ENCODE peak calls at places on chromosome 10, in four cellular contexts. C is astrocyte, Q is GM23248, W is IMR-90. X is an unnamed sample.
A peak's percentile ranks its signal among the peaks of the same experiment; 100 is the strongest.

GRCh38 chr10:131825960-131826650 is 74.7 kb upstream of the PPP2R2D start:
- DNase-seq in C (no peak), W (no peak), Q (no peak), X (peak; percentile 39)

GRCh38 chr10:4460267-4460666 is 365.7 kb upstream of the AKR1E2 start:
- DNase-seq in W (no peak), Q (no peak), C (no peak), X (no peak)

GRCh38 chr10:126583507-126584200 is 86.8 kb downstream of the C10orf90 start:
- DNase-seq in C (no peak), W (no peak), Q (no peak), X (no peak)

GRCh38 chr10:58512470-58513188 is at the start of gene BICC1:
- DNase-seq in C (peak; percentile 51), Q (peak; percentile 84), W (peak; percentile 38), X (peak; percentile 77)

GRCh38 chr10:74888947-74889661 is 62.7 kb downstream of the KAT6B start:
- DNase-seq in Q (peak; percentile 31), C (no peak), W (no peak), X (peak; percentile 62)

GRCh38 chr10:5840314-5841307 is 27.4 kb upstream of the GDI2 start:
- DNase-seq in W (no peak), Q (no peak), C (peak; percentile 14), X (peak; percentile 88)

GRCh38 chr10:103273026-103273425 is 3.9 kb upstream of the INA start:
- DNase-seq in Q (peak; percentile 99), C (peak; percentile 97), W (peak; percentile 97), X (peak; percentile 56)

GRCh38 chr10:37488792-37489657 is 363.6 kb downstream of the ANKRD30A start:
- DNase-seq in Q (peak; percentile 63), W (no peak), C (no peak), X (no peak)

GRCh38 chr10:27998954-27999275 is at the start of gene ODAD2:
- DNase-seq in C (peak; percentile 12), W (no peak), Q (no peak), X (no peak)

GRCh38 chr10:133275683-133276092 is 980 bp downstream of the ADAM8 start:
- DNase-seq in Q (peak; percentile 21), C (no peak), W (no peak), X (no peak)

GRCh38 chr10:5963071-5963470 is 14.3 kb downstream of the IL15RA start:
- DNase-seq in Q (no peak), C (no peak), W (no peak), X (peak; percentile 47)

GRCh38 chr10:98349508-98349922 is 65.5 kb downstream of the PYROXD2 start:
- DNase-seq in Q (peak; percentile 100), W (peak; percentile 99), C (peak; percentile 98), X (no peak)

GRCh38 chr10:61280303-61280702 is 172.9 kb downstream of the TMEM26 start:
- DNase-seq in Q (peak; percentile 55), C (peak; percentile 83), W (peak; percentile 53), X (no peak)

GRCh38 chr10:71390435-71390820 is 6.3 kb upstream of the CDH23 start:
- DNase-seq in C (no peak), W (no peak), Q (no peak), X (peak; percentile 47)

GRCh38 chr10:6757119-6757518 is 177.0 kb upstream of the PRKCQ start:
- DNase-seq in C (no peak), W (no peak), Q (no peak), X (no peak)

GRCh38 chr10:70474780-70475179 is 3.8 kb upstream of the PALD1 start:
- DNase-seq in Q (no peak), C (no peak), W (no peak), X (no peak)

GRCh38 chr10:21687197-21687993 is 153.4 kb downstream of the MLLT10 start:
- DNase-seq in Q (peak; percentile 64), C (peak; percentile 14), W (peak; percentile 52), X (no peak)

GRCh38 chr10:122473116-122473515 is 11.8 kb downstream of the HTRA1 start:
- DNase-seq in C (no peak), Q (no peak), W (no peak), X (no peak)

GRCh38 chr10:11043039-11043438 is 25.4 kb downstream of the CELF2 start:
- DNase-seq in Q (no peak), W (no peak), C (no peak), X (no peak)

GRCh38 chr10:130396044-130396443 is 259.9 kb downstream of the GLRX3 start:
- DNase-seq in C (no peak), Q (no peak), W (no peak), X (peak; percentile 24)

GRCh38 chr10:14626126-14626525 is 148.6 kb downstream of the FAM107B start:
- DNase-seq in Q (no peak), W (no peak), C (no peak), X (no peak)

DNA sequence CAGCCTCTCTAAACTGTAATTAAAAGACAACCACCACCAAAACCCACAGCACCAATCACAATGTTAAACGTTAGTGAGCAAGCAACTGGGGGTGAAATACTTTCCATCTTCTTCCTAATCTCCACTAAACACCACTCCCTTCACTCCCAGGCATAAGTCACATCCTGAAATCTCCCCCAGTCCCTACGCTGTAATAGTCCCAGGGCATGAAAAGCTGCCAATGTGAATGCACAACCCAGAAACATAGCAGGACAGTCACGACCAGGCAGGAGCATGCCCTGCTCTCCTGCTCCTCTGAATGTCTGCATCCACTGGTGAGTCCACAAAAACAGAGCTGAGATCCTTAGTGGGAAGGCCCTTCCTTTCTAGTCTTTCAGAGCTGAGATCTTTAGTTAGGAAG is 288.9 kb downstream of the PARD3 start:
- DNase-seq in W (peak; percentile 37), C (peak; percentile 70), Q (peak; percentile 78), X (no peak)
- H3K9ac ChIP-seq in W (no peak overlapping the region), C (peak overlapping the region; percentile 79), Q (peak overlapping the region; percentile 82), X (peak overlapping the region; percentile 9)

DNA sequence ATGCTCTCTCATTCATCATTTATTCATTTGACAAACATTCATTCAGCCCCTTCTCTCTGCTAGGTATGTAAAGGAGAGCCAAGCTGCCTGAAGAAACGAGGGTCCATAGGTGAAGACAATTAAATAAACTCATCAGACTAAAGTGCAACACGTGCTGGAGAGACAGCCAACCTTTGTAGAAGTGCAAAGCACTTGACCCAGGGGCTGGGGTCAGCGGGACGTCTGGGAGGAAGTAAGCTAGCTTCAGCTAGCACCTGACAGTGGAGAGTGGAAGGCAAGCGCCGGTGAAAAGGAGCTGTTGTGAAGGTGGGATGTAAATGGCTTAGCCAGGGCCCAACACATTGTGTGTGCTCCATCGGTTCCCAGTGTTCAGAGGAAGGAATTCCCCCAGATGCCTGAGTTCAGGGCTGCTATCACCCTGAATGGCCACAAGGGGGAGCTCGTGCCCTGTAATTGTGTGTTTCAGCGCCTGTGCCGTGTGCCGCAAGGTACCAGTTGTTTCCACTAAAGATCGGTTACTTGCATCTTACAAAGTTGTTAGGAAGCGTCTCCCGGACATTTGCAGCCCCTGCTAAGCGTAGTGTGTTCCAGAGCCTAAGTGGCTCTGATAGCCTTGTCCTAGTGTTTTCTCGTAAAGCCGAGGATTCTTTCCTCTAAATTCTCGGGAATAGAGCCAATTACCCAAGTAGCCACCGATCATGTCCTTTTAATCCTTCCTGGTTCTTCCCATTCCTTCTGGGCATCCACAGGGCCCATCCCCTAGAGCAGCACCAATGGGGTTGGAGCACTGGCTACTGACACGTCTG is 30.6 kb downstream of the TLX1 start:
- DNase-seq in C (peak; percentile 47), W (peak; percentile 65), Q (peak; percentile 81), X (peak; percentile 94)
- H3K9ac ChIP-seq in C (no peak overlapping the region), W (no peak overlapping the region), Q (no peak overlapping the region), X (no peak overlapping the region)

DNA sequence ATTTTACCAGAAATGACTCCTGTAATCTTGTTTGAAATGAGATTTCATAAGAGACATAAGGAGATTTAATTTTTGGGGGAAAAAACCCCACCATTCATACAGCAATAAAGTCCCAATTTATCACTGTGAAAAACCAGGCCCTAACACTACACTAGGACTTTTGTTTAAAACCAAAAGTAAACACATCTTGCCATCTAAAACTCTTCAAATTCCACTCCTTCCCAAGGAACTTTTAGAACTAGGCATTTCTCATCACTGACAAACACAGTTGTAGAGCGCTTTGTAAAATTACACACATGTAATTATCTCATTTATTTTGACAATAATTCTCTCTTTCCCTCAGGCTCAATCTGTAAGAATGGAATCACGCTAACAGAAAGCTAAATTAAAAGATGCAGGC is 128.1 kb upstream of the C1QL3 start:
- DNase-seq in C (no peak), Q (no peak), W (peak; percentile 21), X (no peak)
- H3K9ac ChIP-seq in C (no peak overlapping the region), Q (no peak overlapping the region), W (no peak overlapping the region), X (no peak overlapping the region)

DNA sequence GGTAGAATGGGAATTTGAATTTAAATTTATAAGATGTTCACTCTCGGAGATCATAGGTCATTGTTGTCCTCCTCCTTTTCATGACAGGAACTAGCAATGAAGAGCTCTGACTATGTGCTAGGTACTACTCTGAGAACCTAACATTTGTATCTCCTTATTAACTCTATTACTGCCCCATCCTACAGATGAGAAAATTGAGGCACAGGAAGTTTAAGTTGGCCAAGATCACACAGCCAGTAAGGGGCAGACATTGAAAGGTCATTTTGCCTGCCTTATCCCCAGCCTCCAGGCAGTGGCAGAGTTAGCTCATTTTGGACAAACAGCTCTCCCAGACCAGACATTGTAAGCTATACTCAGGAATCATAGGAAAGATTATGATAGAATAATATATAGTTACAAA is 6.0 kb downstream of the SRGN start:
- DNase-seq in W (peak; percentile 33), Q (peak; percentile 44), C (no peak), X (no peak)
- H3K9ac ChIP-seq in W (no peak overlapping the region), Q (no peak overlapping the region), C (no peak overlapping the region), X (no peak overlapping the region)

GRCh38 chr10:44462338-44462914 is 77.5 kb upstream of the CXCL12 start:
- DNase-seq in W (no peak), C (peak; percentile 35), Q (peak; percentile 49), X (no peak)
- H3K9ac ChIP-seq in W (no peak overlapping the region), C (no peak overlapping the region), Q (no peak overlapping the region), X (no peak overlapping the region)

DNA sequence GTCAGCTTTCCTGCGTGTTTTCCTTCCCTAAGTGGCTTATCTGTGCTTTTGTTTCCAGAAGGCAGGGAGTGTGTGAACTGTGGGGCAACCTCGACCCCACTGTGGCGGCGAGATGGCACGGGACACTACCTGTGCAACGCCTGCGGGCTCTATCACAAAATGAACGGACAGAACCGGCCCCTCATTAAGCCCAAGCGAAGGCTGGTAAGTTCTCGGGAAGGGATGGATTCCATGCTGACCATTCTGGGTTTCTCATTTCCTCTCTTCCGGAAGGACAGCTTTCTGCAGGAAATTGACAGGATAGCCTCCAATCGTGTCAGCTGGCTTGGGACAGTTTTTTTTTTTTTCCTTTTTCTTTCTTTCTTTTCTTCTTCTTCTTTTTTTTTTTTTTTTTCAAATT is 9.4 kb downstream of the GATA3 start:
- DNase-seq in Q (no peak), W (no peak), C (no peak), X (no peak)
- H3K9ac ChIP-seq in Q (no peak overlapping the region), W (no peak overlapping the region), C (no peak overlapping the region), X (no peak overlapping the region)

DNA sequence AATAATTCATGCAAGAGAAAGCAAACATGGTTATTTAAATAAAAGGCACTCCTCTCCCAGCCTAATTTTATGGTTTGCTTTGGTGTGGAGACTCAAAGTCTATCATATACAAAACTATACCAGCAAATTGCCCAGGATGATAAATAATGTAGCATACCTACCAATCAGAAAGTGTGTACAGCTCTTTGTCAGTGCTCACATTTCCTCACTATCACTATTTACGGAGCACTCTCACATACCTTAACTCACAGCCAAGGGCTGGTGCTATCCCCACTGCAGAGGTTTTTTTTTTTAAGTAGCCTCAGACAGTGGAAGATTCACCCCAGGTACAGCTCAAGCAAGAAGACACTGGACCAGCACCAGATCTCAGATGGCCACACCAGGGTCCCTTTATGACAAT is 2.5 kb downstream of the PDLIM1 start:
- DNase-seq in W (no peak), Q (no peak), C (no peak), X (no peak)
- H3K9ac ChIP-seq in W (no peak overlapping the region), Q (no peak overlapping the region), C (no peak overlapping the region), X (peak overlapping the region; percentile 90)

X was measured in endodermal cell.